ENCODE peak calls at places on chromosomes 2 and 18, in eight cellular contexts. W is GM12865, V is colonic mucosa, T is right lobe of liver, N is spleen, P is choroid plexus epithelial cell, S is adrenal gland, K is BJ. U is an unnamed sample.
A peak's percentile ranks its signal among the peaks of the same experiment; 100 is the strongest.

GRCh38 chr18:9726936-9727335 is 18.8 kb downstream of the RAB31 start:
- DNase-seq in K (no peak), N (no peak), P (no peak), S (no peak), V (no peak), W (no peak), T (no peak), U (no peak)

GRCh38 chr2:97740590-97741182 is 27.3 kb downstream of the ZAP70 start:
- DNase-seq in K (no peak), P (peak; percentile 47), N (peak; percentile 84), W (peak; percentile 61), T (no peak), S (peak; percentile 64), V (peak; percentile 42), U (no peak)

GRCh38 chr2:136327162-136327852 is 209.4 kb upstream of the CXCR4 start:
- DNase-seq in N (no peak), W (peak; percentile 93), P (peak; percentile 2), T (no peak), V (peak; percentile 19), K (no peak), S (peak; percentile 58), U (no peak)

GRCh38 chr2:205834776-205835175 is 152.5 kb downstream of the NRP2 start:
- DNase-seq in T (no peak), W (no peak), P (peak; percentile 10), S (no peak), N (no peak), K (no peak), V (no peak), U (no peak)

GRCh38 chr2:74584088-74584645 is 29.6 kb downstream of the DOK1 start:
- DNase-seq in W (peak; percentile 84), K (no peak), V (no peak), S (no peak), P (peak; percentile 52), T (no peak), N (no peak), U (no peak)

GRCh38 chr2:30714811-30715709 is 92.2 kb downstream of the CAPN13 start:
- DNase-seq in N (no peak), K (no peak), T (no peak), P (no peak), V (no peak), S (peak; percentile 30), W (peak; percentile 45), U (peak; percentile 35)

GRCh38 chr18:47248610-47249343 is 2.7 kb downstream of the SKOR2 start:
- DNase-seq in T (no peak), W (no peak), N (no peak), S (no peak), P (no peak), V (no peak), K (no peak), U (no peak)

GRCh38 chr2:105828543-105828942 is 83.8 kb downstream of the NCK2 start:
- DNase-seq in T (no peak), V (no peak), P (no peak), S (no peak), K (no peak), N (no peak), W (peak; percentile 27), U (no peak)

GRCh38 chr18:36376361-36376760 is 78.8 kb downstream of the FHOD3 start:
- DNase-seq in V (no peak), T (no peak), W (peak; percentile 53), K (no peak), P (peak; percentile 14), S (peak; percentile 46), N (no peak), U (peak; percentile 14)

GRCh38 chr2:233319256-233319655 is 11.6 kb downstream of the SAG start:
- DNase-seq in S (no peak), T (no peak), K (no peak), W (no peak), V (no peak), N (no peak), P (no peak), U (no peak)

DNA sequence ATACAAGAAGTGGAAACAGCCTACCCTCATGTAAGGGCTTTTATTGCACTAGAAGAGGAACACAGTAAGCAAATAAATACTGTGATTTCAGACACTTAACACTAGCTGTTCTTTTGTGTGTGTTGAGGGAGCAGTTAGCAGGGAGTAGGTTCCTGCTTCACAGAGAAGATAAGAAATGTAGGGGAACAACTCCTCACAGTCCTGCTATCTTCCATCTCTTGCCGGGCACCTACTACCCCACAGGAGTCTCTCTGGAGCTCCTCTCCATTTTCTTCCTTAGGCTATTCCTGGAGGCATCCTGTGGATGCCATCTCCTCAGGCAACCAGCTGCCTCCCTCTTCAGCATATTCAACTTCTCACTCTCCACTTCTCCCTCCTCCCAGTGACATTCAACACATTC is 145.0 kb downstream of the SRBD1 start:
- DNase-seq in P (no peak), W (no peak), V (no peak), K (no peak), S (no peak), T (no peak), N (no peak), U (no peak)
- H3K4me3 ChIP-seq in P (no peak overlapping the region), W (no peak overlapping the region), V (no peak overlapping the region), K (no peak overlapping the region), S (no peak overlapping the region), T (no peak overlapping the region), N (no peak overlapping the region), U (no peak overlapping the region)

DNA sequence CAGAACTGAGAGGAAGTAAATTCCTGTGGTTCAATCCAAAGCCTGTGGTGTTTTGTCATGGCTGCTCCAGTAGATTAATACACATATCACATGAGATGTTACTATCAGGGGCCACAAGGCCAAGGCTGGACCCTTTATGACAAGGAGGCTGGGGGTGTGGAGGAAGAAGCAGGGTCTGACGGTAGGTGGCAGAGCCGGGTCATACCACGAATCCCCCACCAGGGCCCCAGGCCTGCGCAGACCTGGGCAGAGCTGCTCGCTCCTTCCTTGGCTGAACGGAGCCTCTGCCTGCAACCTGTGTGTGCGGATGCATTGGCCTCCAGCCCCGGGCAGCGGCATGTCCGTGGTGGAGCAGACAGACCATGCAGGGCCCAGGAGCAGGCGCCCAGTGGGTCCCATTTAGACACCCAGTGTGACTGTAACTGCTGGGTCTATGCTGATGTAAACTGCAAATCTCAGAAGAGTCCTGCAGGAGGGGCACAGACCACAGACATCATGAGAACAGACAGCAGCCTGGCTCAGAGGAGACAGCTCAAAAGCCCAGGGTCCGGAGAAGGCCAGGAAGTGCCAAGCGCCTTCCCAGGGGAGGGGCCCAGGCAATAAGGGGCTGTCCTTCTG is 155.2 kb downstream of the PXDN start:
- DNase-seq in T (no peak), S (no peak), V (no peak), W (no peak), N (no peak), P (peak; percentile 58), K (no peak), U (no peak)
- TF ChIP-seq CTCF in T (no peak), S (no peak), V (no peak), W (no peak), N (no peak), P (peak; percentile 36), K (no peak), U (no peak)

GRCh38 chr2:148720501-148720998 is 76.0 kb downstream of the EPC2 start:
- DNase-seq in N (peak; percentile 62), P (peak; percentile 54), K (no peak), V (no peak), W (peak; percentile 33), S (no peak), T (no peak), U (peak; percentile 62)
- H3K4me3 ChIP-seq in N (no peak overlapping the region), P (no peak overlapping the region), K (no peak overlapping the region), V (no peak overlapping the region), W (no peak overlapping the region), S (no peak overlapping the region), T (no peak overlapping the region), U (peak overlapping the region; percentile 2)

GRCh38 chr18:27014841-27015240 is 149.3 kb upstream of the AQP4 start:
- DNase-seq in V (no peak), T (no peak), W (no peak), K (no peak), S (no peak), N (no peak), P (no peak), U (no peak)

GRCh38 chr18:27017901-27018500 is 152.5 kb upstream of the AQP4 start:
- DNase-seq in P (peak; percentile 27), T (no peak), V (no peak), W (peak; percentile 30), N (no peak), S (no peak), K (no peak), U (no peak)
- TF ChIP-seq CTCF in P (peak; percentile 49), T (peak; percentile 57), V (peak; percentile 27), W (peak; percentile 50), N (peak; percentile 23), S (peak; percentile 57), K (peak; percentile 10), U (no peak)

U was measured in coronary artery.